ENCODE peak calls at places on chromosomes 12 and 14, in nine cellular contexts. O is uterus; S is astrocyte; B is endothelial cell; N is foreskin fibroblast; I is GM06990; Z is activated CD8-positive, alpha-beta T cell treated with anti-CD3 and anti-CD28 coated beads for 36 hours; V is WTC11; G is GM20000. A is an unnamed sample.

GRCh38 chr14:38982837-38983236 is 120.2 kb downstream of the SEC23A start:
- DNase-seq in O (no peak), S (no peak), B (no peak), N (no peak), I (no peak), Z (no peak), V (no peak), G (no peak), A (no peak)

GRCh38 chr14:85562630-85563029 is 32.7 kb downstream of the FLRT2 start:
- DNase-seq in O (no peak), S (no peak), B (no peak), N (no peak), I (no peak), Z (no peak), V (no peak), G (no peak), A (no peak)

GRCh38 chr14:92460916-92461579 is 52.5 kb upstream of the RIN3 start:
- DNase-seq in O (no peak), S (peak; percentile 82), B (no peak), N (peak; percentile 70), I (no peak), Z (peak; percentile 24), V (no peak), G (no peak), A (no peak)

GRCh38 chr12:101850199-101850598 is 19.4 kb upstream of the GNPTAB start:
- DNase-seq in O (no peak), S (no peak), B (no peak), N (no peak), I (no peak), Z (no peak), V (no peak), G (no peak), A (no peak)

GRCh38 chr12:71046215-71046614 is 111.6 kb downstream of the TSPAN8 start:
- DNase-seq in O (no peak), S (peak; percentile 46), B (no peak), N (peak; percentile 86), I (no peak), Z (no peak), V (no peak), G (no peak), A (no peak)

GRCh38 chr12:31016057-31016456 is 57.6 kb upstream of the DDX11 start:
- DNase-seq in O (no peak), S (no peak), B (no peak), N (no peak), I (no peak), Z (no peak), V (no peak), G (no peak), A (no peak)

GRCh38 chr12:100348657-100349454 is 8.0 kb upstream of the SLC17A8 start:
- DNase-seq in O (no peak), S (peak; percentile 4), B (no peak), N (no peak), I (no peak), Z (no peak), V (no peak), G (no peak), A (no peak)

GRCh38 chr12:130137141-130138018 is 24.9 kb upstream of the FZD10 start:
- DNase-seq in O (no peak), S (no peak), B (no peak), N (no peak), I (no peak), Z (no peak), V (peak; percentile 26), G (no peak), A (no peak)

GRCh38 chr14:74913986-74914573 is 9.0 kb downstream of the RPS6KL1 start:
- DNase-seq in O (peak; percentile 79), S (peak; percentile 45), B (peak; percentile 67), N (peak; percentile 69), I (no peak), Z (peak; percentile 37), V (peak; percentile 55), G (peak; percentile 71), A (peak; percentile 43)

GRCh38 chr14:68210729-68211299 is 391.2 kb downstream of the RAD51B start:
- DNase-seq in O (no peak), S (peak; percentile 99), B (no peak), N (peak; percentile 93), I (peak; percentile 82), Z (peak; percentile 76), V (no peak), G (peak; percentile 76), A (no peak)

GRCh38 chr14:59482471-59483331 is 1.5 kb downstream of the L3HYPDH start:
- DNase-seq in O (peak; percentile 18), S (peak; percentile 93), B (no peak), N (peak; percentile 93), I (no peak), Z (no peak), V (no peak), G (no peak), A (no peak)

GRCh38 chr12:115227137-115227615 is 543.2 kb upstream of the TBX3 start:
- DNase-seq in O (no peak), S (peak; percentile 68), B (no peak), N (peak; percentile 89), I (no peak), Z (no peak), V (no peak), G (no peak), A (no peak)

GRCh38 chr12:52323001-52323400 is 1.8 kb upstream of the KRT83 start:
- DNase-seq in O (no peak), S (no peak), B (no peak), N (no peak), I (no peak), Z (no peak), V (no peak), G (no peak), A (no peak)

GRCh38 chr12:45726594-45727300 is 2.8 kb upstream of the ARID2 start:
- DNase-seq in O (peak; percentile 58), S (peak; percentile 17), B (peak; percentile 62), N (no peak), I (peak; percentile 69), Z (peak; percentile 30), V (peak; percentile 54), G (peak; percentile 20), A (peak; percentile 29)

GRCh38 chr12:53492830-53493609 is 6.2 kb downstream of the MAP3K12 start:
- DNase-seq in O (peak; percentile 93), S (peak; percentile 78), B (peak; percentile 94), N (peak; percentile 83), I (peak; percentile 91), Z (peak; percentile 92), V (peak; percentile 96), G (peak; percentile 95), A (peak; percentile 92)
- TF ChIP-seq CTCF in O (no peak), S (no peak), B (no peak), N (no peak), I (no peak), Z (no peak), V (no peak), G (no peak), A (no peak)

DNA sequence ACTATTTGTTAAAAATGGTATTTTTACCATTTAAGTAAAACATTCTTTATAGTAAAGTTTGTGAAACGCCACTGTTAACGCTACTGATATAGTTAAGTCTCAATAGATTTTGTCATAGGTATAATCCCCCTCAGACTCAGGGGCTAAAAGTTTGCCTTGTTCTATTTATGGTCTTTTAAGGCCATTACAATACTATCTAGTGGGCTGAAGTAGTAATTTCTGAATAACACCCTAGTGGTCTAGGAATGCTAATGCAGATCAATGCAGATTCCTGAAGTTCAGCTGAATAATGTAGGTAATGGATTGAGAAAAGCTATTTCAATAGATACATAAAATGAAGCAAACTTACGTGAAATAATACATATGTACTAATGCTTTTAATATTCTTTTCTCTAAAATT is 989.3 kb upstream of the NOVA1 start:
- DNase-seq in O (no peak), S (no peak), B (no peak), N (no peak), I (no peak), Z (no peak), V (no peak), G (no peak), A (no peak)
- TF ChIP-seq CTCF in O (no peak), S (no peak), B (peak; percentile 67), N (no peak), I (no peak), Z (no peak), V (no peak), G (no peak), A (peak; percentile 48)

DNA sequence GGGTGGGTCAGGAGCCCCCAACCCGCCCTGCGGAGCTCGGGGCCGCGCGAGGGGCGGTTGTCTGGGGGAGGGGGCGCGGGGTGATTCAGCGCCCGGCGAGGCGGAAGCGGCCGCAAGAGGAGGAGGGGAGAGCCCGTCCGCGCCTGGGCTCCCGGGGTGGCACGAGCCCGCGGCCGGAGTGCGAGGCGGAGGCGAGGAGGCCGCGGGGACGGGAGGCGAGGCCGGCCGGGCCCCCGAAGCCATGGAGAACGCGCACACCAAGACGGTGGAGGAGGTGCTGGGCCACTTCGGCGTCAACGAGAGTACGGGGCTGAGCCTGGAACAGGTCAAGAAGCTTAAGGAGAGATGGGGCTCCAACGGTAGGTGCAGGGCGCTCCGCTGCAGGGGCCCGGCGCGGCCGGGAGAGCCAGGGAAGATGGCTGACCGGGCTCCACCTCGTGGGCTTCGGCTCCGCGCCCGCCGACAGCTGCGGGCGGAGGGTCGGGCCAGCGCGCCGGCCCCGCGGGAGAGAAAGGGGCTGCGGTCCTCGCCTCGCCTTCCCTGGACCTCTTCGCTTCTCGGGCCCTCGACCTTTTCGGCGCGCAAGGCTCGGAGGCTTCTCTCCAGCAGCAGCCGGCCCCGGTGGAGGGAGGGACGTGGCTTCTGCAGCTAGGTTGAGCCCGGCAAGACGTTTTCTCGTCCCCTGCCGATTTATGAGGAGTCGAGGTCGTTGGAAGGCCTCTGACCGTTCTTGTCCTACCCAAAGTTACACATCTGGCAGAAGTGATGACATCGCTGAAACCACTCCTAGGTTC is 699 bp downstream of the ATP2A2 start:
- DNase-seq in O (peak; percentile 47), S (no peak), B (peak; percentile 64), N (peak; percentile 53), I (peak; percentile 79), Z (peak; percentile 56), V (peak; percentile 35), G (peak; percentile 84), A (peak; percentile 60)
- TF ChIP-seq CTCF in O (no peak), S (no peak), B (no peak), N (no peak), I (no peak), Z (no peak), V (no peak), G (no peak), A (no peak)

DNA sequence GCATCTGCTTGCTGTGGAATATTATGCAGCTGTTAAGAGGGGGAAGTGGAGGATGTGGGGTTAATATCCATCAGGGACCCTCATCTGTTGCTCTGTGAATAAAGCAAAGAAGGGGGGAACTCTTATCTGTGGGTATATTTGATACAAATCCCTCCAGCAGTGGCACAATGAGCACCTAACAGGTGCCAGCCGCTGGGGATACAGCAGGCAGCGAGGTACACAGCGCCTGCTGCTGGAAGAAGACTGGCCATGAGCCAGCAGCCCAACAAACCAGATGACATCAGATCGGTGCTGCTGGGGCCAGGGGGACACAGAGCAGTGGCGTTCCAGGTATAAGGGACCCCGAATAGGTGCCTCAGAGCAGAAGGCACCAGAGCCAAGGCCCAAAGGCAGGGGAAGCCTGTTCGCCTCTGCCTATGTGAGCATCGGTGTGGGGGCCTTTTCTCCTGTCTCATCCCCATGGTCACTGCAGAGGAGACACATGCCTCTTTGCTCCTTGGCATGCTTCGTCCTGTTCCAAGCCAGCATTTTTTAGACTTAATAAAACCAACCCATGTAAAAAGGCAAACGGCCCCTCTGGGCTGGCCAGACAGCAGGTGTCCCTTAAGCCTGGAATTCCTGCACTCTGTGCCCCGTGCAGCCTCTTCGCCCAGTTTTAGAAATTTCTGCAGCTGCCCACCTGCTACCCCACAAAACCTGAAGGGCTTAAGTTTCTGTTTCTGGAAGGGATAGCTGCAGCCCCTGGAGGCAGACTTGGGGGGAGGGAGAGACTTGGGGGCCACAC is 1.6 kb upstream of the CKB start:
- DNase-seq in O (no peak), S (no peak), B (no peak), N (no peak), I (no peak), Z (no peak), V (no peak), G (no peak), A (no peak)
- TF ChIP-seq CTCF in O (no peak), S (no peak), B (no peak), N (no peak), I (peak; percentile 11), Z (no peak), V (no peak), G (no peak), A (no peak)

A was measured in neural crest cell.